ENCODE peak calls at places on chromosomes 6 and 20, in nine cellular contexts. N is heart right ventricle, Z is spleen, M is psoas muscle, H is lung, Q is osteoblast, Y is lower lobe of right lung, I is stomach, P is upper lobe of right lung. R is an unnamed sample.

GRCh38 chr20:39103732-39104131 is 141.6 kb downstream of the DHX35 start:
- DNase-seq in N (no peak), Z (no peak), M (no peak), H (no peak), Q (no peak), Y (no peak), I (no peak), P (no peak), R (no peak)

GRCh38 chr20:21511485-21511849 is 2.4 kb downstream of the NKX2-2 start:
- DNase-seq in N (no peak), Z (no peak), M (no peak), H (no peak), Q (peak; percentile 81), Y (no peak), I (no peak), P (no peak), R (no peak)

GRCh38 chr20:36214684-36215256 is 21.5 kb upstream of the AAR2 start:
- DNase-seq in N (no peak), Z (peak; percentile 47), M (no peak), H (no peak), Q (no peak), Y (no peak), I (no peak), P (no peak), R (no peak)

GRCh38 chr6:74091133-74091793 is 395.3 kb downstream of the CD109 start:
- DNase-seq in N (no peak), Z (no peak), M (no peak), H (no peak), Q (no peak), Y (no peak), I (no peak), P (no peak), R (no peak)

GRCh38 chr6:88920777-88921728 is 42.4 kb downstream of the RNGTT start:
- DNase-seq in N (no peak), Z (no peak), M (no peak), H (no peak), Q (no peak), Y (no peak), I (no peak), P (no peak), R (no peak)

GRCh38 chr6:503610-504362 is 112.2 kb downstream of the IRF4 start:
- DNase-seq in N (peak; percentile 57), Z (no peak), M (no peak), H (no peak), Q (peak; percentile 71), Y (no peak), I (no peak), P (no peak), R (no peak)

GRCh38 chr6:113397229-113397628 is 459.9 kb upstream of the MARCKS start:
- DNase-seq in N (no peak), Z (no peak), M (no peak), H (no peak), Q (peak; percentile 36), Y (no peak), I (no peak), P (no peak), R (no peak)

GRCh38 chr20:32004963-32005362 is 5.3 kb upstream of the CCM2L start:
- DNase-seq in N (no peak), Z (peak; percentile 4), M (no peak), H (no peak), Q (peak; percentile 77), Y (no peak), I (no peak), P (no peak), R (no peak)

GRCh38 chr20:49889943-49890650 is 25.2 kb downstream of the SPATA2 start:
- DNase-seq in N (no peak), Z (no peak), M (no peak), H (no peak), Q (no peak), Y (no peak), I (peak; percentile 52), P (no peak), R (no peak)
- TF ChIP-seq CTCF in N (peak; percentile 10), Z (no peak), M (no peak), H (no peak), Q (no peak), Y (peak; percentile 38), I (peak; percentile 30), P (peak; percentile 33), R (no peak)

GRCh38 chr6:112190164-112190563 is 64.2 kb downstream of the LAMA4 start:
- DNase-seq in N (no peak), Z (no peak), M (no peak), H (no peak), Q (no peak), Y (no peak), I (no peak), P (no peak), R (no peak)

GRCh38 chr6:112193535-112194051 is 60.8 kb downstream of the LAMA4 start:
- DNase-seq in N (no peak), Z (no peak), M (no peak), H (no peak), Q (no peak), Y (no peak), I (no peak), P (no peak), R (no peak)

GRCh38 chr6:112193111-112193510 is 61.3 kb downstream of the LAMA4 start:
- DNase-seq in N (peak; percentile 28), Z (no peak), M (no peak), H (no peak), Q (no peak), Y (no peak), I (no peak), P (no peak), R (no peak)

GRCh38 chr6:112189494-112189893 is 64.9 kb downstream of the LAMA4 start:
- DNase-seq in N (no peak), Z (no peak), M (peak; percentile 29), H (no peak), Q (no peak), Y (no peak), I (no peak), P (no peak), R (no peak)

DNA sequence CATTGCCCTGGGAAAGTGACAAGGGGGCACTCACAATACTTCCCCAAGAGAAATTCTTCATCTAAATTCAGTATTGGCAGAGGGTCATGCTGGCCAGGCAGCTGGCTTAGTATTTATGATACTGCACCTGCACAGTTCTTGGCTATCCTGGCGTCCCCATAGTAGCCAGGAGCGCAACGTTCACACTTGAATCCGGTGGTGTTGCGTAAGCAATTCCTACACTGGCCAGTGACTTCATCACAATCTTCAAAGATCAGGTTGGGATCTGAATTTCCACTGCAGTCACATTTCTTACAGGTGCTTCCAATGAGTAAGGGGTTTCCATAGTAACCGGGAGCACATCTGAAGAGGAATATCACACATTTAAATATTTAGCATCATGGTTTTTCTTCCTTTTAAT is 62.9 kb downstream of the LAMA4 start:
- DNase-seq in N (no peak), Z (no peak), M (no peak), H (no peak), Q (no peak), Y (no peak), I (no peak), P (no peak), R (no peak)
- H3K36me3 ChIP-seq in N (no peaks in the 10 kb centered on the region), Z (no peaks in the 10 kb centered on the region), M (no peaks in the 10 kb centered on the region), H (peaks cover 8% of the 10 kb centered on the region), Q (peaks cover 79% of the 10 kb centered on the region), Y (peaks cover 24% of the 10 kb centered on the region), I (peaks cover 34% of the 10 kb centered on the region), P (no peaks in the 10 kb centered on the region), R (peaks cover 3% of the 10 kb centered on the region)

GRCh38 chr6:108359901-108360882 is 65.3 kb downstream of the AFG1L start:
- DNase-seq in N (no peak), Z (no peak), M (no peak), H (no peak), Q (no peak), Y (no peak), I (no peak), P (no peak), R (no peak)
- H3K27ac ChIP-seq in N (no peak overlapping the region), Z (no peak overlapping the region), M (no peak overlapping the region), H (no peak overlapping the region), Q (no peak overlapping the region), Y (no peak overlapping the region), I (no peak overlapping the region), P (no peak overlapping the region), R (no peak overlapping the region)

DNA sequence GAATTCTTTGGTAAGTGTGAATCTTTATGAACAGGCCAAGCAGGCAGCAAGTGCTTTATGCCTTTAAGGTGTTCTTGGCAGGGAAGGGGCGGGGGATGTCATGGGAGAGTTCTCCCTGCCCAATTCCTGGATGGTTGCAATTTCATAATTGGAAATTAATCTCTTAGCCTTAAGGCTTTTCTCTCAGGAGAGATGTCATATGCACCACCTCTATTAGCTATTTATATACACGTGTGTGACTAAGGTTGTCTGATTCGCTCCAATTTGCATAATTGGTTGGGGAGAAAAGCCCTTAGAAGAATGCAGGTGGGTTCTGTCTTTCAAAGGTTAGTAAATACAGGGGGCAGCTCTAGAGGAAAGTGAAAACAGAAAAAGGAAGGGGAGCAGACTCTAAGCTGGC is 5.2 kb upstream of the ENPP5 start:
- DNase-seq in N (no peak), Z (no peak), M (no peak), H (no peak), Q (no peak), Y (no peak), I (no peak), P (no peak), R (no peak)
- TF ChIP-seq CTCF in N (no peak), Z (no peak), M (no peak), H (no peak), Q (no peak), Y (no peak), I (no peak), P (no peak), R (no peak)

DNA sequence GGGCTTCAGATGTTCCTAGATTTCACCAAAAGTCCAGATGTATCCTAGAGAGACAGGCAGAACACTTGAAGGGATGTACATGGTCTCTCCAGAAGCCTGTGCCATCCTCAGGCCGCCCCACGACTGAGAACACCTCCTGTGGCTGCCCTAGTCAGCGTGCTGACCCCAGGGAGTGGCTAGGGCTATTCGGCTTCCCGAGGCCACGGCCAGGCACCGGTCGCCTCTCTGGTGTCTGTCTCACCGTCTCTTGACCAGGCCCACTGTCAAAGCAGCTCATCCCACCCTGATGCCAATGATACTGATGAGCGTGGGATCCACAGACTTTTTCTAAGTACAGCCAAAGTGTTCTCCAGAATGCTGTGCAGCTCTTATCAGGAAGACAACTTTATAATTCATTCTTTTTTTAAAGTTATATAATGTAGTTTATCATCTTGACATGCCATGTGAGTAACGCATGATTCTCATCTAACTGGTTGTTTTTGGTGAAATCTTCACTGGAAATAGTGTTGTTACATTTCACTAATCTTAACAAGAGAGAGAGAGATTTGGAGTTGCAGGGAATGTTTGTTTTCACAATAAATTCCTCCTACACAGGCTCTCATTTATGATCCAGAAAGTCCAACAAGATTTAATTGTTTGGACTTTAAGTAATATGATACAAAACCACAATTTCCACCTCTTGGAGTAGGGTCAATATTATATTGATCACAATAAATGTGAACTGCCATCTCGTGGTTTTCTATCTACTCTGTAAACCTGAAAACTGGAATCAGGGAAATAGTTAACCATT is 41.7 kb upstream of the KLHL31 start:
- DNase-seq in N (no peak), Z (no peak), M (no peak), H (no peak), Q (no peak), Y (no peak), I (no peak), P (no peak), R (no peak)
- H3K36me3 ChIP-seq in N (no peaks in the 10 kb centered on the region), Z (no peaks in the 10 kb centered on the region), M (no peaks in the 10 kb centered on the region), H (no peaks in the 10 kb centered on the region), Q (no peaks in the 10 kb centered on the region), Y (no peaks in the 10 kb centered on the region), I (no peaks in the 10 kb centered on the region), P (no peaks in the 10 kb centered on the region), R (no peaks in the 10 kb centered on the region)

GRCh38 chr6:56091159-56091869 is 156.1 kb downstream of the COL21A1 start:
- DNase-seq in N (peak; percentile 21), Z (no peak), M (no peak), H (no peak), Q (no peak), Y (no peak), I (no peak), P (no peak), R (no peak)
- H3K27ac ChIP-seq in N (peak overlapping the region; percentile 86), Z (no peak overlapping the region), M (peak overlapping the region; percentile 40), H (peak overlapping the region; percentile 90), Q (peak overlapping the region; percentile 91), Y (peak overlapping the region; percentile 38), I (no peak overlapping the region), P (peak overlapping the region; percentile 24), R (peak overlapping the region; percentile 45)